ENCODE peak calls at places on chromosomes 12 and 14, in six cellular contexts. P, V, S, Y, Z and L are unnamed samples.

GRCh38 chr14:66507181-66507721 is 696 bp upstream of the GPHN start:
- DNase-seq in P (no peak), V (peak), S (no peak), Y (no peak), Z (no peak), L (no peak)

GRCh38 chr12:68242777-68243176 is 10.6 kb downstream of the IL22 start:
- DNase-seq in P (no peak), V (no peak), S (no peak), Y (no peak), Z (no peak), L (no peak)

GRCh38 chr12:76628745-76629144 is 69.2 kb upstream of the OSBPL8 start:
- DNase-seq in P (no peak), V (no peak), S (no peak), Y (no peak), Z (no peak), L (no peak)

GRCh38 chr14:99784508-99784907 is 8.7 kb upstream of the EML1 start:
- DNase-seq in P (no peak), V (no peak), S (no peak), Y (no peak), Z (no peak), L (no peak)

GRCh38 chr12:47886471-47887240 is 18.1 kb downstream of the VDR start:
- DNase-seq in P (no peak), V (no peak), S (no peak), Y (no peak), Z (no peak), L (no peak)

GRCh38 chr12:95918194-95918993 is 24.0 kb downstream of the CCDC38 start:
- DNase-seq in P (no peak), V (peak), S (peak), Y (peak), Z (peak), L (peak)

GRCh38 chr12:63319386-63319785 is 168.4 kb upstream of the AVPR1A start:
- DNase-seq in P (no peak), V (peak), S (no peak), Y (no peak), Z (peak), L (no peak)

GRCh38 chr12:127081058-127081457 is 1185.9 kb upstream of the TMEM132C start:
- DNase-seq in P (no peak), V (no peak), S (no peak), Y (no peak), Z (no peak), L (no peak)

GRCh38 chr14:99389171-99389826 is 91.4 kb downstream of the SETD3 start:
- DNase-seq in P (peak), V (peak), S (peak), Y (peak), Z (peak), L (peak)

GRCh38 chr14:49687942-49688700 is at the start of gene POLE2:
- DNase-seq in P (peak), V (peak), S (peak), Y (peak), Z (peak), L (peak)

GRCh38 chr14:92492261-92492660 is 21.3 kb upstream of the RIN3 start:
- DNase-seq in P (no peak), V (no peak), S (no peak), Y (no peak), Z (no peak), L (no peak)

GRCh38 chr12:26153421-26154154 is 28.8 kb upstream of the BHLHE41 start:
- DNase-seq in P (no peak), V (peak), S (no peak), Y (no peak), Z (peak), L (no peak)

GRCh38 chr14:52348279-52348678 is 34.2 kb downstream of the PTGER2 start:
- DNase-seq in P (no peak), V (no peak), S (no peak), Y (no peak), Z (no peak), L (no peak)

GRCh38 chr14:21536395-21537087 is 10.4 kb upstream of the SALL2 start:
- DNase-seq in P (no peak), V (no peak), S (no peak), Y (peak), Z (no peak), L (no peak)

GRCh38 chr14:69133206-69134125 is 19.5 kb downstream of the DCAF5 start:
- DNase-seq in P (no peak), V (peak), S (no peak), Y (no peak), Z (peak), L (no peak)

GRCh38 chr12:109707470-109707821 is 6.2 kb upstream of the FAM222A start:
- DNase-seq in P (no peak), V (no peak), S (no peak), Y (no peak), Z (no peak), L (no peak)

GRCh38 chr12:28770329-28770728 is 378.7 kb upstream of the FAR2 start:
- DNase-seq in P (no peak), V (peak), S (no peak), Y (no peak), Z (peak), L (no peak)

GRCh38 chr12:71865757-71866536 is 26.4 kb downstream of the TBC1D15 start:
- DNase-seq in P (no peak), V (no peak), S (no peak), Y (no peak), Z (no peak), L (no peak)

GRCh38 chr12:12331896-12332295 is 18.1 kb downstream of the MANSC1 start:
- DNase-seq in P (no peak), V (no peak), S (no peak), Y (no peak), Z (peak), L (no peak)

GRCh38 chr14:29906256-29906885 is 21.3 kb downstream of the PRKD1 start:
- DNase-seq in P (no peak), V (no peak), S (no peak), Y (no peak), Z (peak), L (no peak)

GRCh38 chr12:93315907-93316622 is 61.7 kb upstream of the NUDT4 start:
- DNase-seq in P (no peak), V (no peak), S (no peak), Y (no peak), Z (no peak), L (no peak)

GRCh38 chr14:93628048-93628447 is 160.2 kb downstream of the PRIMA1 start:
- DNase-seq in P (no peak), V (no peak), S (no peak), Y (no peak), Z (no peak), L (no peak)

GRCh38 chr12:48965447-48965846 is 6.1 kb downstream of the WNT10B start:
- DNase-seq in P (no peak), V (no peak), S (no peak), Y (no peak), Z (no peak), L (no peak)
- TF ChIP-seq CTCF in P (no peak), V (peak), S (no peak), Y (no peak), Z (peak), L (no peak)

GRCh38 chr12:118119449-118119879 is 15.7 kb upstream of the VSIG10 start:
- DNase-seq in P (no peak), V (no peak), S (no peak), Y (peak), Z (no peak), L (no peak)
- TF ChIP-seq CTCF in P (no peak), V (peak), S (no peak), Y (no peak), Z (no peak), L (no peak)

DNA sequence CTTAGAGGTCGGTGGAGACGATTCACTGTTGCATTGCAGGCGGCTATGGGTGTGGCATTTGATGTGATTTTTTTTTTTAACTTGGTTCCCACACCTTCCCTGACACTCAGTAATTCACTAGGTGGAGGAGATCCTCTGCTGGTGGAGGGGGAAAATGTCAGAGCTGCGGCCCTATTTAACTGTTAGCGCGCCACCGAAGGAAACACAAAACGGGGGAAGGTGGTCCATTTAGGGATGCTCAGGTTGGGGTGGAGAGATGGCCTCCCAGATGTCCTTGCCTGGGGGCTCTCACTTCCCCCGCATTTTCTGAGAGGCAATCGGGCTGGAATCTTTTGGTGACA is 4.3 kb upstream of the HOXC12 start:
- DNase-seq in P (no peak), V (no peak), S (no peak), Y (no peak), Z (peak), L (no peak)
- TF ChIP-seq CTCF in P (no peak), V (no peak), S (no peak), Y (no peak), Z (peak), L (no peak)

GRCh38 chr12:21476949-21477348 is 24.5 kb downstream of the RECQL start:
- DNase-seq in P (no peak), V (peak), S (no peak), Y (no peak), Z (peak), L (no peak)

GRCh38 chr12:21471294-21471693 is 30.1 kb downstream of the RECQL start:
- DNase-seq in P (no peak), V (no peak), S (no peak), Y (no peak), Z (no peak), L (no peak)

GRCh38 chr12:21475552-21475951 is 25.9 kb downstream of the RECQL start:
- DNase-seq in P (no peak), V (no peak), S (no peak), Y (no peak), Z (no peak), L (no peak)

DNA sequence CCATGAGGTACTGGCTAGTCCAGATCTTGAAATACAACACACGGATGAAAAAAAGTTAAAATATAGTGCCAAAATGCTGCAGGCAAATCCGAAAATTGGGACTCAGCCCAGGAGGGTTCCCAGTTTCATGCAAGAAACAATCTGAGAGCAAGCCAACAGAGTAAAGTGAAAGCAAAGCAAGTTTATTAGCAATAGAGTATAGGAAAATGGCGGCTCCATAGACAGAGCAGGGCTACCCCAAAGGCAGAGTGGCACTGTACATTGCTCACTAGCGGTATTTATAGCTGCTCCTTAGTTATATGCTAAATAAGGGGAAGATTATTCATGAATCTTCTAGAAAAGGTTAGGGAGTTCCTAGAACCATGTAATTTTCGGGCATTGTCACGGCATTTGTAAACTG is 29.2 kb downstream of the RECQL start:
- DNase-seq in P (no peak), V (no peak), S (no peak), Y (no peak), Z (no peak), L (no peak)
- TF ChIP-seq CTCF in P (no peak), V (no peak), S (no peak), Y (no peak), Z (no peak), L (no peak)

GRCh38 chr12:414841-415240 is 13.4 kb downstream of the CCDC77 start:
- DNase-seq in P (no peak), V (no peak), S (no peak), Y (no peak), Z (no peak), L (no peak)
- TF ChIP-seq CTCF in P (no peak), V (no peak), S (no peak), Y (no peak), Z (no peak), L (no peak)

DNA sequence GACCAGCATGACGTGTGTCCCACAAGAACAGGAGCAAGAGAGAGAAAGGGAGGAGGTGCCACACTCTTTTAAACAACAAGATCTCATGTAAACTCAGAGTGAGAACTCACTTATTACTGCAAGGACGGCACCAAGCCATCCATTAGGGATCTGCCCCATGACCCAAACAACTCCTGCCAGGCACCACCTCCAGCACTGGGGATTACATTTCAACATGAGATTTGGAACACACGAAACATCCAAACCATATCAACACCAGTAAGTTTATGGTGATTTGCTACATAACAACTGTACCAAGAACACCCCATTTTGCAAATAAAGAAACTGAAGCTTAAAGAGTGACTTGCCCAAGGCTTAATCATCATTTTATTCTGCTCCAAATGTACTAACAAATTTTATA is 23.7 kb upstream of the OR6J1 start:
- DNase-seq in P (no peak), V (no peak), S (no peak), Y (no peak), Z (no peak), L (no peak)
- TF ChIP-seq CTCF in P (no peak), V (no peak), S (no peak), Y (no peak), Z (no peak), L (no peak)